ENCODE peak calls at places on chromosomes 5 and 9, in four cellular contexts. U is GM13977; T is endothelial cell of umbilical vein; J is CD4-positive, alpha-beta T cell. V is an unnamed sample.

GRCh38 chr5:126046275-126046674 is 376.9 kb upstream of the GRAMD2B start:
- DNase-seq in U (no peak), T (no peak), J (no peak), V (no peak)

GRCh38 chr5:142929602-142930001 is 159.4 kb downstream of the ARHGAP26 start:
- DNase-seq in U (no peak), T (peak), J (no peak), V (no peak)

GRCh38 chr9:103755441-103755840 is 338.7 kb upstream of the SMC2 start:
- DNase-seq in U (no peak), T (no peak), J (no peak), V (no peak)

GRCh38 chr5:119323630-119324000 is 32.2 kb upstream of the TNFAIP8 start:
- DNase-seq in U (no peak), T (peak), J (no peak), V (no peak)

GRCh38 chr9:7721291-7721690 is 78.3 kb downstream of the DMAC1 start:
- DNase-seq in U (no peak), T (no peak), J (no peak), V (no peak)

GRCh38 chr9:116165912-116166311 is 12.3 kb downstream of the PAPPA start:
- DNase-seq in U (no peak), T (no peak), J (no peak), V (no peak)

GRCh38 chr5:50751064-50751657 is 84.7 kb downstream of the PARP8 start:
- DNase-seq in U (peak), T (no peak), J (no peak), V (peak)

GRCh38 chr5:72096602-72097205 is 10.6 kb upstream of the MAP1B start:
- DNase-seq in U (no peak), T (no peak), J (no peak), V (no peak)

GRCh38 chr9:36144322-36145206 is 8.0 kb downstream of the GLIPR2 start:
- DNase-seq in U (no peak), T (no peak), J (no peak), V (peak)

GRCh38 chr9:127264462-127265040 is at the start of gene GARNL3:
- DNase-seq in U (no peak), T (no peak), J (no peak), V (no peak)

GRCh38 chr9:92097997-92098482 is 17.2 kb downstream of the SPTLC1 start:
- DNase-seq in U (no peak), T (peak), J (peak), V (no peak)

GRCh38 chr9:131429121-131430012 is 35.5 kb downstream of the PRRC2B start:
- DNase-seq in U (no peak), T (no peak), J (no peak), V (no peak)

GRCh38 chr9:3662671-3663070 is 136.9 kb upstream of the RFX3 start:
- DNase-seq in U (no peak), T (no peak), J (no peak), V (no peak)

GRCh38 chr9:93119953-93120845 is 13.9 kb downstream of the NINJ1 start:
- DNase-seq in U (peak), T (peak), J (no peak), V (peak)

GRCh38 chr9:126690431-126691051 is 76.8 kb downstream of the LMX1B start:
- DNase-seq in U (peak), T (no peak), J (peak), V (peak)

GRCh38 chr5:164203581-164204225 is 698.3 kb downstream of the MAT2B start:
- DNase-seq in U (no peak), T (peak), J (no peak), V (no peak)

GRCh38 chr5:118435131-118435530 is 553.2 kb downstream of the DTWD2 start:
- DNase-seq in U (no peak), T (no peak), J (no peak), V (no peak)

GRCh38 chr5:20972419-20972925 is 984.5 kb upstream of the CDH18 start:
- DNase-seq in U (no peak), T (peak), J (no peak), V (no peak)

GRCh38 chr9:87655731-87656130 is 70.2 kb upstream of the CTSL start:
- DNase-seq in U (no peak), T (no peak), J (no peak), V (no peak)

GRCh38 chr9:136613824-136614371 is 48.8 kb upstream of the EGFL7 start:
- DNase-seq in U (no peak), T (peak), J (no peak), V (no peak)

GRCh38 chr9:83623634-83623991 is 670 bp downstream of the IDNK start:
- DNase-seq in U (no peak), T (peak), J (no peak), V (peak)

GRCh38 chr9:37787059-37787458 is 2.2 kb upstream of the EXOSC3 start:
- DNase-seq in U (no peak), T (no peak), J (no peak), V (peak)
- TF ChIP-seq CTCF in U (no peak), T (no peak), J (no peak), V (no peak)

GRCh38 chr5:87954121-87954520 is 314.5 kb downstream of the TMEM161B start:
- DNase-seq in U (no peak), T (no peak), J (no peak), V (no peak)
- TF ChIP-seq CTCF in U (no peak), T (no peak), J (no peak), V (no peak)

DNA sequence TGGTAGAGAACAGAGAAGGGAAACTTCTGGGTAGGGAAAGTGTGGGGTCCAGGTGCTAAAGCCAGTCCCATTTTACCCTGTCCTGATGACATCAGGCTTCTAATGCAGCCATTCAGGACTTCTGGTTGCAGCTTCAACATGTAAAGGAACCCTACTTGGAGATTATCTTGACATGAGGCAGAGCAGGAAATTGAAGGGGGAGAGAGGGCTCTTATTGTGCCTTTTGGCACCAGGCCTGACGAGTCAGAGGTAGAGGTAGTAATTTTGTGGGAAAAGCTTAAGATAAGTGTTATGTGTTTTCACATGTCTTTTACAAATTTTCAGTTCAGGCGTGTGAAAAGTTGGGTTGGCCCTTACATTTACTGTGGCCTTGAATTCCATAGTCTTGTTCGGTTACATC is 102.4 kb upstream of the APC start:
- DNase-seq in U (no peak), T (no peak), J (no peak), V (no peak)
- TF ChIP-seq CTCF in U (no peak), T (no peak), J (no peak), V (no peak)

DNA sequence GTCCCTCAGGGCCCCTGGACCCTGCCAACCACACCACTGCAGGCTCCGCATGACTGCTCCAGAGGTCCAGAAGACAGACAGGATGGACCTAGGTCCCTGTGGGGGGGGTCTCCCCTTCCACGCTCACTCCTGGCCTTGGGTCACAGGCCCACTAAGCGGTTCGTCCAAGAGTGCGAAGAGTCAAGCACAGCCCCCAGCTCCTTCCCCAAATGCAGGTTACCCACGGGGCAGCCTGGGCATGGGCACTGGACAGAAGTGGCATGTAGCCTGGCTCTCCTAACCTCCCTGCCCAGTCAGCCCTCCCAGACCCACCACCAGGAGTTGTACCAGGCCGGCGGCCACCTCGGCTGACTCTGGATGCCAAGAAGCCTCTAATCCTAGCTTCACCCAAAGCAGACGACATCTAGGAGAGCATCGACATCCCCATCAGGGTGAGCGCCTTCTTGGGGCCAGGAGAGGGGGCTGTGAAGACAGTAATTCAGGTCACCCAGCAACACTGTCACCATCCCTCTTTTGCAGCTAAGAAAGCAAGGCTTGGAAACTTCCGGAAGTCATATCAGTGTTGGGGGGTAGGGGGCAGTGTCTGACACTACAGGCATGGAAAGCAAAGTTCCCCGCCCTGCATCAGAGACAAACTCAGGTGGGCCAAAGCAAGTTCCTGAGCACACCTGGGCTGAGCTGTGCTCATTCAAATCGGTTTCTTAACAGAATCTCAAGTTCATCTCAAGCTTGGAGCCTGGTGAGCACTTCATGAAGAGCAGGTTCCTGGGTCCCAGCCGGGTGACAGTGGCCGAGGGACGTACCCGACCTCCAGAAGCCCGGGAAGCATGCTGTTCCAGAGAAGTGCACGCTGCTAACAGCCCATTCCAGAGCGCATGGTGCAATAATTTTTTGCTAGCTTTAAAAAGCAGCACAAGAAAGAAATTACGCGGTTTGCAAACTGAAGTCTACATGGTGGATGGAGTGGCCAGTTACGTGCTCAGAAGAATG is 68.7 kb downstream of the SEMA4D start:
- DNase-seq in U (no peak), T (peak), J (peak), V (peak)
- TF ChIP-seq CTCF in U (peak), T (peak), J (peak), V (peak)

GRCh38 chr9:129483467-129484324 is 137.2 kb downstream of the C9orf50 start:
- DNase-seq in U (no peak), T (peak), J (no peak), V (no peak)

GRCh38 chr9:129481424-129481823 is 139.5 kb downstream of the C9orf50 start:
- DNase-seq in U (no peak), T (no peak), J (no peak), V (no peak)

GRCh38 chr9:129482521-129483466 is 138.1 kb downstream of the C9orf50 start:
- DNase-seq in U (peak), T (peak), J (peak), V (no peak)

GRCh38 chr9:129480705-129481104 is 140.2 kb downstream of the C9orf50 start:
- DNase-seq in U (no peak), T (no peak), J (no peak), V (no peak)

GRCh38 chr9:129481824-129482511 is 138.9 kb downstream of the C9orf50 start:
- DNase-seq in U (no peak), T (peak), J (no peak), V (no peak)
- TF ChIP-seq CTCF in U (no peak), T (no peak), J (no peak), V (no peak)

DNA sequence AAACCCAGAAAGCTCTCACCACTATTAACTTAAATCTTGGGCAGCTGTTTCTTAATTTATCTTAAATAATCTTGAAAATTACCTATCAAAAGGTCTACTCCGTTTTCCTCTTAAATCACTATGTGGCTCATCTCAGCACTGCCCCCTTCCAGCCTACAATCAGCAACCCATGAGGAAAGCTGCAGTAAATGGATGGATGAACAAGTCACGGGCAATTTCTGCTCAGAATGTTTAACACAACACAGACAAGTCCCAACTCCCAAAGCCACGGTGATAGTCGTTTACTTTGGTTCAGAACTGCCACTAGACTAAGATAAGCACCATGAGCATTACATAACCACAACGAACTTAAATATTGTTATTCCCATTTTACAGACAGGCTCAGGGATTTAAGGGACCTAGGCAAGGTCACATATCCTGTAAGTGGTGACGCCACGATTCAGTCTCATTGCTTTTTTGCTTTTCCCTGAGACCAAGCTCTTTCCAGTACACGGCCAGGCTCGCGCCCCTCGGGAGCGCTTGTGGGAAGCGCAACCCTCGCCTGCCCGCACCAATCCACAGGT is 2.0 kb upstream of the SMIM27 start:
- DNase-seq in U (peak), T (peak), J (no peak), V (no peak)
- TF ChIP-seq CTCF in U (no peak), T (no peak), J (no peak), V (no peak)

GRCh38 chr9:129624168-129624759 is 1.7 kb upstream of the NTMT1 start:
- DNase-seq in U (peak), T (peak), J (peak), V (peak)

GRCh38 chr9:129626944-129627297 is 958 bp downstream of the NTMT1 start:
- DNase-seq in U (no peak), T (peak), J (no peak), V (no peak)

GRCh38 chr9:129623331-129623730 is 2.4 kb upstream of the C9orf50 start:
- DNase-seq in U (no peak), T (no peak), J (no peak), V (no peak)

GRCh38 chr9:129626079-129626943 is at the start of gene NTMT1:
- DNase-seq in U (peak), T (peak), J (peak), V (peak)

GRCh38 chr9:129624947-129625346 is 1.0 kb upstream of the NTMT1 start:
- DNase-seq in U (peak), T (no peak), J (peak), V (peak)
- TF ChIP-seq CTCF in U (no peak), T (no peak), J (no peak), V (no peak)

DNA sequence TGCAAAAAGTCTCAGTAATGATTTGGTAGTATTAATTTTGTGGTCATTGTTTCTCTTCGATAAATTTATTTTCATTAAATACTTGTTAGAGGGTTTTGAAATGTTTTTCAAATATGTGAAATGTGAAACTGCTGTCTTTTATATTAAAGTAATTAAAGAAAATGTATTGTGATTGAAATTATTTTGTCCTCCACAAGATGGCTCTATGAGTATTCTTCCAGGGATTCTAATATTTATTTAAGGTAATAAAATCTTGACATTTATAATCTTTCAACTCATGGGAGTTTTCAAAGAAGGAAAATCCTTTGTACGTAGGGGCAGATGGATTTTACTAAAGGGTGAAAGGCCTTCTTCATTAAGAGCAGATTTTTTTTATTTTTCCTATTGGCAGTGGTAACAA is 19.3 kb downstream of the ISOC1 start:
- DNase-seq in U (no peak), T (no peak), J (no peak), V (no peak)
- TF ChIP-seq CTCF in U (no peak), T (no peak), J (no peak), V (no peak)

DNA sequence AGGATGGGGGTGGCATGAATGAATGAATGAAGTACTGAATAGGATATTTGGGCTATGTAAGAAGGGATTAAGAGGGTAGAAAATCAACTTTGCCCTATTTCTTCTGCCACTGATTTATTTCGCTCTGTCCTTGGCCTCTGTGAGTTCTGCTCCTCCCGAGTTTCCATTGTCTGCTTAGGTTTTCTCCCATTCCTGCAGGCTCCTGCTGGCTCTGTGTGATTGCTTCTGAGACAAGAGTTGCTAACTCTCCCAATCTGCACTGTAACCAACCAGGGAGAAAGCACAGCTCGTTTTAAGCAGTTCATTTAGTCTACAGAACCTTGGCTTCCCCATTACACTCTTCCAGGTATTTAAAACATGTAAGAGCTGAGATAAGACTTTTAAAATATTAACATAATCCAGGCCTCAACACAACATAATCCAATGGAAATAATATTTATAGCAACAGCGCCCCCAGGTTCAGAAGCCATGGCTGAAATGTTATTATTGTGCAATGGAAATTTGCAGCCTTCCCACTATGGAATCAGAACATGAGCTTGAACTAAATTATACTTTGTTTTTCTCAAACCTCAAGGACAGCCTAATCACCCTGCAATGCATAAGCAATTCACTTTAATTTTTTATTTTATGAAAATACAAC is 203.5 kb downstream of the ERCC6L2 start:
- DNase-seq in U (no peak), T (no peak), J (no peak), V (no peak)
- TF ChIP-seq CTCF in U (no peak), T (no peak), J (no peak), V (no peak)